ENCODE peak calls at places on chromosome 3, in six cellular contexts. Q, X, A, T, O and K are unnamed samples.

GRCh38 chr3:66472313-66473134 is 28.3 kb downstream of the LRIG1 start:
- DNase-seq in Q (peak; percentile 77), X (no peak), A (no peak), T (no peak), O (no peak), K (peak; percentile 27)

GRCh38 chr3:101182734-101183133 is 137.6 kb downstream of the IMPG2 start:
- DNase-seq in Q (no peak), X (no peak), A (no peak), T (no peak), O (no peak), K (no peak)

GRCh38 chr3:66816110-66816761 is 181.9 kb upstream of the KBTBD8 start:
- DNase-seq in Q (peak; percentile 30), X (peak; percentile 30), A (peak; percentile 39), T (no peak), O (no peak), K (no peak)

GRCh38 chr3:168620854-168621253 is 525.1 kb upstream of the GOLIM4 start:
- DNase-seq in Q (peak; percentile 4), X (peak; percentile 57), A (no peak), T (no peak), O (no peak), K (no peak)

GRCh38 chr3:55662683-55663082 is 175.6 kb upstream of the WNT5A start:
- DNase-seq in Q (peak; percentile 41), X (no peak), A (peak; percentile 20), T (no peak), O (no peak), K (no peak)

GRCh38 chr3:147943265-147943945 is 534.2 kb downstream of the ZIC1 start:
- DNase-seq in Q (peak; percentile 51), X (no peak), A (peak; percentile 57), T (no peak), O (no peak), K (no peak)

GRCh38 chr3:174438501-174439156 is 420.5 kb upstream of the NAALADL2 start:
- DNase-seq in Q (no peak), X (no peak), A (no peak), T (no peak), O (no peak), K (no peak)

GRCh38 chr3:149599236-149599635 is 58.6 kb downstream of the WWTR1 start:
- DNase-seq in Q (no peak), X (no peak), A (no peak), T (peak; percentile 78), O (no peak), K (no peak)

GRCh38 chr3:141557961-141558706 is 71.3 kb downstream of the RASA2 start:
- DNase-seq in Q (no peak), X (no peak), A (no peak), T (no peak), O (no peak), K (no peak)

GRCh38 chr3:71652786-71653419 is 69.4 kb upstream of the FOXP1 start:
- DNase-seq in Q (peak; percentile 34), X (peak; percentile 24), A (peak; percentile 9), T (peak; percentile 61), O (no peak), K (no peak)

GRCh38 chr3:169812124-169812843 is 386 bp upstream of the LRRIQ4 start:
- DNase-seq in Q (peak; percentile 20), X (peak; percentile 53), A (peak; percentile 19), T (peak; percentile 76), O (peak; percentile 49), K (peak; percentile 66)

GRCh38 chr3:152236741-152237140 is 32.0 kb upstream of the MBNL1 start:
- DNase-seq in Q (no peak), X (no peak), A (no peak), T (no peak), O (no peak), K (no peak)

GRCh38 chr3:151282921-151283320 is 4.6 kb upstream of the P2RY14 start:
- DNase-seq in Q (peak; percentile 64), X (peak; percentile 38), A (no peak), T (no peak), O (no peak), K (no peak)

GRCh38 chr3:36729204-36730056 is 34.9 kb downstream of the DCLK3 start:
- DNase-seq in Q (peak; percentile 30), X (peak; percentile 53), A (peak; percentile 26), T (no peak), O (no peak), K (no peak)

GRCh38 chr3:52202384-52203077 is 4.6 kb downstream of the ALAS1 start:
- DNase-seq in Q (no peak), X (no peak), A (no peak), T (no peak), O (no peak), K (no peak)

GRCh38 chr3:41365973-41366372 is 166.7 kb downstream of the CTNNB1 start:
- DNase-seq in Q (no peak), X (no peak), A (no peak), T (no peak), O (no peak), K (no peak)